ENCODE peak calls at places on chromosomes 16 and 17, in ten cellular contexts. K is CD8-positive, alpha-beta T cell; D is osteoblast; W is esophagus squamous epithelium; A is lower lobe of right lung; O is PC-3; N is uterus; X is pancreas; G is tibial artery; F is stomach. V is an unnamed sample. For H3K4me1 and H3K27me3, the result is how much of the 10 kb centered on the place peaks cover.

GRCh38 chr16:2692948-2693651 is 10.8 kb downstream of the KCTD5 start:
- DNase-seq in K (no peak), D (peak), W (no peak), A (no peak), O (no peak), N (no peak), X (no peak), G (no peak), F (peak), V (no peak)

GRCh38 chr16:19708498-19709205 is 9.4 kb downstream of the KNOP1 start:
- DNase-seq in K (no peak), D (no peak), W (no peak), A (no peak), O (no peak), N (no peak), X (no peak), G (peak), F (no peak), V (no peak)

GRCh38 chr16:10526962-10527361 is 53.4 kb downstream of the EMP2 start:
- DNase-seq in K (no peak), D (no peak), W (no peak), A (no peak), O (no peak), N (no peak), X (no peak), G (no peak), F (no peak), V (no peak)

GRCh38 chr16:14301150-14302030 is 230.3 kb downstream of the MRTFB start:
- DNase-seq in K (no peak), D (peak), W (no peak), A (no peak), O (peak), N (peak), X (no peak), G (peak), F (peak), V (peak)

GRCh38 chr17:76688165-76688622 is 22.6 kb downstream of the MXRA7 start:
- DNase-seq in K (no peak), D (peak), W (no peak), A (no peak), O (peak), N (peak), X (no peak), G (no peak), F (no peak), V (no peak)

GRCh38 chr17:40310882-40311391 is 2.0 kb downstream of the RARA start:
- DNase-seq in K (no peak), D (no peak), W (no peak), A (no peak), O (no peak), N (no peak), X (no peak), G (no peak), F (no peak), V (no peak)

GRCh38 chr17:379531-380200 is 27.1 kb upstream of the RPH3AL start:
- DNase-seq in K (no peak), D (peak), W (no peak), A (no peak), O (no peak), N (no peak), X (no peak), G (peak), F (no peak), V (no peak)

GRCh38 chr16:29898786-29899515 is 399 bp downstream of the SEZ6L2 start:
- DNase-seq in K (no peak), D (peak), W (no peak), A (no peak), O (no peak), N (no peak), X (peak), G (no peak), F (peak), V (no peak)

GRCh38 chr17:18323007-18323406 is 7.9 kb downstream of the SMCR8 start:
- DNase-seq in K (no peak), D (peak), W (no peak), A (no peak), O (peak), N (no peak), X (no peak), G (no peak), F (no peak), V (no peak)

GRCh38 chr17:15920758-15921239 is 24.1 kb upstream of the ADORA2B start:
- DNase-seq in K (no peak), D (peak), W (no peak), A (no peak), O (peak), N (peak), X (peak), G (no peak), F (no peak), V (peak)

GRCh38 chr17:68937890-68938514 is 17.2 kb downstream of the ABCA8 start:
- DNase-seq in K (no peak), D (no peak), W (no peak), A (no peak), O (no peak), N (no peak), X (no peak), G (no peak), F (no peak), V (no peak)

GRCh38 chr17:34177642-34178041 is 77.4 kb upstream of the CCL2 start:
- DNase-seq in K (no peak), D (peak), W (no peak), A (no peak), O (no peak), N (no peak), X (no peak), G (no peak), F (no peak), V (peak)

GRCh38 chr16:70808371-70808770 is 7.4 kb upstream of the VAC14 start:
- DNase-seq in K (no peak), D (no peak), W (no peak), A (no peak), O (peak), N (no peak), X (no peak), G (no peak), F (no peak), V (no peak)

GRCh38 chr17:80345841-80346497 is 69.0 kb upstream of the ENDOV start:
- DNase-seq in K (no peak), D (no peak), W (no peak), A (no peak), O (no peak), N (no peak), X (no peak), G (peak), F (no peak), V (no peak)

GRCh38 chr17:3712811-3713463 is 10.8 kb upstream of the HASPIN start:
- DNase-seq in K (no peak), D (no peak), W (no peak), A (no peak), O (no peak), N (no peak), X (no peak), G (no peak), F (no peak), V (no peak)

GRCh38 chr16:69123894-69124293 is 8.5 kb downstream of the CHTF8 start:
- DNase-seq in K (peak), D (peak), W (no peak), A (no peak), O (peak), N (no peak), X (no peak), G (no peak), F (peak), V (peak)

GRCh38 chr17:44343510-44344209 is 1.4 kb upstream of the GRN start:
- DNase-seq in K (no peak), D (peak), W (no peak), A (no peak), O (no peak), N (no peak), X (no peak), G (no peak), F (no peak), V (no peak)

GRCh38 chr17:4229627-4230026 is 34.2 kb downstream of the ANKFY1 start:
- DNase-seq in K (no peak), D (peak), W (no peak), A (no peak), O (no peak), N (peak), X (no peak), G (peak), F (no peak), V (peak)

GRCh38 chr17:45740553-45741330 is 43.4 kb upstream of the CRHR1 start:
- DNase-seq in K (no peak), D (peak), W (no peak), A (no peak), O (peak), N (peak), X (no peak), G (peak), F (no peak), V (peak)

GRCh38 chr16:81190667-81191066 is 47.8 kb upstream of the BCO1 start:
- DNase-seq in K (no peak), D (peak), W (no peak), A (no peak), O (peak), N (no peak), X (no peak), G (no peak), F (no peak), V (no peak)

GRCh38 chr16:47492428-47493357 is 31.6 kb downstream of the PHKB start:
- DNase-seq in K (no peak), D (peak), W (peak), A (peak), O (no peak), N (peak), X (no peak), G (peak), F (peak), V (no peak)

GRCh38 chr16:4426722-4427372 is 1.2 kb downstream of the DNAJA3 start:
- DNase-seq in K (no peak), D (no peak), W (no peak), A (no peak), O (no peak), N (no peak), X (no peak), G (no peak), F (no peak), V (no peak)
- H3K4me1 ChIP-seq in K (under half), D (under half), W (under half), A (under half), O (under half), N (under half), X (under half), G (under half), F (under half), V (under half)

GRCh38 chr17:8068736-8069586 is 18.6 kb downstream of the ALOX12B start:
- DNase-seq in K (no peak), D (peak), W (no peak), A (peak), O (no peak), N (no peak), X (peak), G (peak), F (no peak), V (no peak)

GRCh38 chr17:8066841-8067775 is 20.4 kb downstream of the ALOX12B start:
- DNase-seq in K (no peak), D (peak), W (no peak), A (peak), O (peak), N (no peak), X (peak), G (no peak), F (no peak), V (no peak)

GRCh38 chr17:8064590-8065019 is 22.9 kb downstream of the ALOX12B start:
- DNase-seq in K (no peak), D (peak), W (no peak), A (peak), O (no peak), N (no peak), X (peak), G (no peak), F (no peak), V (no peak)

GRCh38 chr17:8069587-8069860 is 18.0 kb downstream of the ALOX12B start:
- DNase-seq in K (no peak), D (no peak), W (no peak), A (peak), O (no peak), N (no peak), X (peak), G (no peak), F (no peak), V (no peak)

DNA sequence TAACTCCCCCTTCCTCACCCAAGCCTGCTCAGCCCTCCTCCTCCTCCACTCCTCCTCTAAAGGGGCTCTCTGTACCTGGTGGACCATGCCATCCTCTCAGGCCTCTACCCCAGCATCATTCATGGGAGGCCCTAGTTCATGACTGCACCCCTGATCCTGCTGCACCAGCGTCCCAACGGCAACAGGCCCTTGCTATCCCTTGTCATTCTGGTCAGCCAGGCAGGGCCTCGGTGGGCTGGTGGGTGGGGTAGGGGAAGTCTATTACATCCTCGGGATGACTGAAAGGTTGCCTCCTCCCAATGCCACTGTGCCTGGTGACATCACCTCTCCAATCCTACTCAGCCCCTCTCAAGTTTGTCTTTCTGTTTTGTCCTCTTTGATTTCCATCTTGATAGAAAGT is 19.7 kb downstream of the ALOX12B start:
- DNase-seq in K (no peak), D (peak), W (no peak), A (peak), O (no peak), N (no peak), X (peak), G (no peak), F (no peak), V (no peak)
- TF ChIP-seq CTCF in K (no peak), D (no peak), W (no peak), A (no peak), O (no peak), N (no peak), X (no peak), G (no peak), F (no peak), V (no peak)

DNA sequence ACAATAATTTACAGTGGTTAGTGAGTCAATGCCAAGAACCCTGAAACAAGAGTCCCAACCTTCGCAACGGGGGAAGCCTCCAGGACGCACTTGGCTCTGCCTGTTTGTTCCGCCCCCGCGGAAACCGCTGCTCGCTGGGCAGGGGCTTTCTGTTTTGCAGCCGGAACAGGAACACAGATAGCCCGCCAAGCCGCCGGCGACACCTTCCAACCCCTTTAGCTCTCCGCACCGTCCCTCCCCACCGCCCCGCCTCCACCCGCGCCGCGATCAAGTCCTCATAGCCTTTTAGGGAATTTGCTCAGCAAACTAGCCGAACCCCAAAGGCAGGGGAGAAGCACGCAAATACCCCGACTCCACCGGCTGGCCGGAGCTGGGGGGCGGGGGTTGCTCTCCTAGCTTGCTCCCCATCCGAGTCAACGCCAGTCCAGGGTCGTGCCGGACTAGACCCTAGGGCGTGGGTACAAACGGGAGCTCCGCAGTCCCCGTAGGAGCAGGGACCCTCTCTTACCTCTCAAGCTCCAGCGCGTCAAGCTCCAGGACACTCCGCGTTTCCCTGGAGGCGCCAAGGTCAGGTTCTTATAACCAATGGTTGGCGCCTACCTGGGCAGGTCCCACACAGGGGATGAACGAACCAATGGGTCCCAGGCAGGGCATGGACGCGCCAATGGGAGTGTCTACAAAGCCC is at the start of gene SLFN13:
- DNase-seq in K (peak), D (peak), W (peak), A (peak), O (peak), N (peak), X (peak), G (peak), F (peak), V (peak)
- H3K27me3 ChIP-seq in K (under half), D (under half), W (under half), A (under half), O (under half), N (under half), X (under half), G (under half), F (under half), V (half or more)

GRCh38 chr16:50616386-50616785 is 64.7 kb downstream of the SNX20 start:
- DNase-seq in K (no peak), D (no peak), W (no peak), A (no peak), O (no peak), N (no peak), X (no peak), G (no peak), F (no peak), V (no peak)

GRCh38 chr16:50616883-50617629 is 64.1 kb downstream of the SNX20 start:
- DNase-seq in K (no peak), D (no peak), W (no peak), A (no peak), O (no peak), N (no peak), X (no peak), G (no peak), F (peak), V (no peak)

GRCh38 chr16:50613281-50613991 is 65.2 kb downstream of the NKD1 start:
- DNase-seq in K (no peak), D (no peak), W (no peak), A (no peak), O (no peak), N (peak), X (no peak), G (peak), F (no peak), V (peak)

GRCh38 chr16:50615891-50616290 is 65.2 kb downstream of the SNX20 start:
- DNase-seq in K (no peak), D (no peak), W (no peak), A (no peak), O (no peak), N (no peak), X (no peak), G (no peak), F (no peak), V (peak)

DNA sequence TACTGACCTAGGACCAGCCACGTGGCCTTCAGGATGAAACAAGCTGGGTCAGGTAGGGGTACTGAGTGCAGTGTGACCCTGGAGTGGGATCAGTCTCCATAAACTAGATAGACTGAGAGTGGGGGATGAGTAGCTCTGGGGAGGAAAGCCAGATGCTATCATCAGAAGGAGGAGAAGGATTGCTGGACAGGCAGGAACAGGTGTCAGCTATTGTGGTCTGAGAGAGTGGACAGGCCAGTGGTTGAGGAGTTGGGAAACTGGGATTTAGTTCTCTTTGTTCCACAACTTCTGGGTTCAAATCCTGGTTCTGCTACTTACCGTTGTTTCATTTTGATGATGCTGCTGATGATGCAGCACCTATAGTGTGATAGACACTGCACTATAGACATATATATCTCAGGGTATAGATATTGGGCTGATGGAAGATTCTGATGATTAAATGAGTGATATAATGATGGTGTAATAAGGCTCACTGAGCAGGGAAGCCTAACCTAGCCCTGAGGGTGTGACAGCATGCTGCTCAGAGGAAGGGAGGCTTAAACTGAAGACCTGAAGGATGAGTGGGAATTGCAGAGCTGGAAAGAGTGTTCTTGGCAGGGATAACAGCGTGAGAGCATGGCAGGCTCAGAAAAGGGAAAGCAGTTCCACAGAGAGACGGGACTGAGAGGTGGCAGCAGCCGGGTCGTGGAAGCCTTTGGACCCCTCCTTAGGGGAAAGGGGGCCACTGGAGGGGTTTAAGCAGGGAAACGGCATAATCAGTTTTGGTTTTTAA is 66.0 kb downstream of the SNX20 start:
- DNase-seq in K (no peak), D (no peak), W (no peak), A (no peak), O (no peak), N (no peak), X (no peak), G (no peak), F (no peak), V (no peak)
- H3K4me1 ChIP-seq in K (under half), D (under half), W (under half), A (under half), O (under half), N (under half), X (under half), G (under half), F (half or more), V (under half)

GRCh38 chr17:35433075-35433894 is 985 bp upstream of the SLFN12 start:
- DNase-seq in K (peak), D (peak), W (no peak), A (peak), O (peak), N (peak), X (no peak), G (peak), F (peak), V (peak)
- TF ChIP-seq CTCF in K (no peak), D (peak), W (peak), A (no peak), O (no peak), N (no peak), X (no peak), G (no peak), F (peak), V (peak)

DNA sequence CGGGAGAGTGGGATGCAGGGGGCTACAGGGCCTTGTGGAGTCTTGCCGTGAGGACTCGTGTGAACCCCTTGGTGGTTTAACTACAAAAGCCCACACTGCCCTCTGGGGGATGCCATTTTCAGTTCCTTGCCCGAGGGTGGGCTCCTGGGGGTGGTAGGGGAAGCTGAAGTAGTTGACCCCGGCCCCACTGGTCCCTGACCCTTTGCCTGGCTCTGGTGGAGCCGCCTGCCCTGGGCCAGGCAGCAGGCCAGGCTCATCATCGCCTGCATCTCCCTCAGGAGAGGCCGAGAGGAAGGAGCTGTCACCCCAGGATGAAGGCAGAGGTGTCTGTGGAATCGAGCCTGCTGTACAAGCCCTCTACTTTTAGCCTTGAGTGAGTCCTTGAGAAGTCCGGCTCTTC is 10.2 kb downstream of the COX4I1 start:
- DNase-seq in K (no peak), D (no peak), W (no peak), A (no peak), O (no peak), N (no peak), X (no peak), G (peak), F (no peak), V (no peak)
- H3K27me3 ChIP-seq in K (under half), D (under half), W (under half), A (under half), O (under half), N (under half), X (under half), G (under half), F (under half), V (under half)

V was measured in cardiac muscle cell.